ENCODE peak calls at places on chromosomes 6 and 20, in eight cellular contexts. One of them, this sample, is unnamed.

GRCh38 chr6:11374036-11375010 is 141.9 kb upstream of the NEDD9 start:
- DNase-seq in hepatocyte: no peak
- DNase-seq in aorta: no peak
- DNase-seq in breast epithelium: no peak
- DNase-seq in tibial artery: no peak
- DNase-seq in neural progenitor cell: no peak
- DNase-seq in PC-3: no peak
- DNase-seq in RWPE1: no peak
- DNase-seq in this sample: no peak

GRCh38 chr20:4151342-4151741 is 136.0 kb upstream of the RNF24 start:
- DNase-seq in hepatocyte: no peak
- DNase-seq in aorta: peak
- DNase-seq in breast epithelium: no peak
- DNase-seq in tibial artery: no peak
- DNase-seq in neural progenitor cell: no peak
- DNase-seq in PC-3: no peak
- DNase-seq in RWPE1: no peak
- DNase-seq in this sample: no peak

GRCh38 chr20:31867011-31867410 is 3.3 kb downstream of the DUSP15 start:
- DNase-seq in hepatocyte: no peak
- DNase-seq in aorta: no peak
- DNase-seq in breast epithelium: no peak
- DNase-seq in tibial artery: no peak
- DNase-seq in neural progenitor cell: no peak
- DNase-seq in PC-3: no peak
- DNase-seq in RWPE1: no peak
- DNase-seq in this sample: no peak

GRCh38 chr6:11224252-11224965 is 8.1 kb downstream of the NEDD9 start:
- DNase-seq in hepatocyte: no peak
- DNase-seq in aorta: no peak
- DNase-seq in breast epithelium: no peak
- DNase-seq in tibial artery: no peak
- DNase-seq in neural progenitor cell: no peak
- DNase-seq in PC-3: peak
- DNase-seq in RWPE1: no peak
- DNase-seq in this sample: no peak

GRCh38 chr20:1735417-1736089 is 78.0 kb upstream of the SIRPG start:
- DNase-seq in hepatocyte: no peak
- DNase-seq in aorta: peak
- DNase-seq in breast epithelium: no peak
- DNase-seq in tibial artery: no peak
- DNase-seq in neural progenitor cell: no peak
- DNase-seq in PC-3: no peak
- DNase-seq in RWPE1: no peak
- DNase-seq in this sample: no peak

GRCh38 chr20:8398289-8399051 is 266.4 kb downstream of the PLCB1 start:
- DNase-seq in hepatocyte: no peak
- DNase-seq in aorta: no peak
- DNase-seq in breast epithelium: no peak
- DNase-seq in tibial artery: no peak
- DNase-seq in neural progenitor cell: no peak
- DNase-seq in PC-3: no peak
- DNase-seq in RWPE1: no peak
- DNase-seq in this sample: no peak

GRCh38 chr6:3911614-3912336 is 62.6 kb downstream of the FAM50B start:
- DNase-seq in hepatocyte: peak
- DNase-seq in aorta: peak
- DNase-seq in breast epithelium: peak
- DNase-seq in tibial artery: peak
- DNase-seq in neural progenitor cell: no peak
- DNase-seq in PC-3: peak
- DNase-seq in RWPE1: peak
- DNase-seq in this sample: no peak

GRCh38 chr6:152571089-152571488 is 66.1 kb downstream of the SYNE1 start:
- DNase-seq in hepatocyte: no peak
- DNase-seq in aorta: no peak
- DNase-seq in breast epithelium: no peak
- DNase-seq in tibial artery: no peak
- DNase-seq in neural progenitor cell: no peak
- DNase-seq in PC-3: no peak
- DNase-seq in RWPE1: no peak
- DNase-seq in this sample: no peak

GRCh38 chr6:22227824-22228610 is 68.8 kb downstream of the PRL start:
- DNase-seq in hepatocyte: no peak
- DNase-seq in aorta: no peak
- DNase-seq in breast epithelium: no peak
- DNase-seq in tibial artery: no peak
- DNase-seq in neural progenitor cell: no peak
- DNase-seq in PC-3: no peak
- DNase-seq in RWPE1: no peak
- DNase-seq in this sample: no peak

GRCh38 chr6:96153775-96154174 is 138.0 kb downstream of the FUT9 start:
- DNase-seq in hepatocyte: no peak
- DNase-seq in aorta: no peak
- DNase-seq in breast epithelium: no peak
- DNase-seq in tibial artery: no peak
- DNase-seq in neural progenitor cell: no peak
- DNase-seq in PC-3: peak
- DNase-seq in RWPE1: no peak
- DNase-seq in this sample: no peak

GRCh38 chr6:81933648-81934047 is 181.2 kb upstream of the TENT5A start:
- DNase-seq in hepatocyte: no peak
- DNase-seq in aorta: no peak
- DNase-seq in breast epithelium: no peak
- DNase-seq in tibial artery: no peak
- DNase-seq in neural progenitor cell: no peak
- DNase-seq in PC-3: peak
- DNase-seq in RWPE1: no peak
- DNase-seq in this sample: no peak

GRCh38 chr20:36573798-36574277 is 441 bp downstream of the TGIF2 start:
- DNase-seq in hepatocyte: no peak
- DNase-seq in aorta: peak
- DNase-seq in breast epithelium: peak
- DNase-seq in tibial artery: no peak
- DNase-seq in neural progenitor cell: no peak
- DNase-seq in PC-3: no peak
- DNase-seq in RWPE1: no peak
- DNase-seq in this sample: peak

GRCh38 chr6:31462964-31463940 is 34.7 kb upstream of the MICB start:
- DNase-seq in hepatocyte: peak
- DNase-seq in aorta: peak
- DNase-seq in breast epithelium: peak
- DNase-seq in tibial artery: peak
- DNase-seq in neural progenitor cell: peak
- DNase-seq in PC-3: peak
- DNase-seq in RWPE1: peak
- DNase-seq in this sample: peak

GRCh38 chr6:163455553-163455952 is 41.0 kb downstream of the QKI start:
- DNase-seq in hepatocyte: no peak
- DNase-seq in aorta: no peak
- DNase-seq in breast epithelium: no peak
- DNase-seq in tibial artery: no peak
- DNase-seq in neural progenitor cell: no peak
- DNase-seq in PC-3: no peak
- DNase-seq in RWPE1: no peak
- DNase-seq in this sample: no peak

GRCh38 chr6:99588618-99589289 is 17.9 kb upstream of the PRDM13 start:
- DNase-seq in hepatocyte: peak
- DNase-seq in aorta: peak
- DNase-seq in breast epithelium: peak
- DNase-seq in tibial artery: peak
- DNase-seq in neural progenitor cell: peak
- DNase-seq in PC-3: peak
- DNase-seq in RWPE1: peak
- DNase-seq in this sample: peak

GRCh38 chr20:8132015-8132631 is at the start of gene PLCB1:
- DNase-seq in hepatocyte: peak
- DNase-seq in aorta: peak
- DNase-seq in breast epithelium: peak
- DNase-seq in tibial artery: peak
- DNase-seq in neural progenitor cell: peak
- DNase-seq in PC-3: peak
- DNase-seq in RWPE1: peak
- DNase-seq in this sample: peak

GRCh38 chr6:29961966-29962365 is 19.6 kb downstream of the HLA-A start:
- DNase-seq in hepatocyte: no peak
- DNase-seq in aorta: no peak
- DNase-seq in breast epithelium: no peak
- DNase-seq in tibial artery: no peak
- DNase-seq in neural progenitor cell: no peak
- DNase-seq in PC-3: no peak
- DNase-seq in RWPE1: no peak
- DNase-seq in this sample: no peak

GRCh38 chr6:53861543-53861942 is 66.7 kb downstream of the LRRC1 start:
- DNase-seq in hepatocyte: no peak
- DNase-seq in aorta: no peak
- DNase-seq in breast epithelium: no peak
- DNase-seq in tibial artery: no peak
- DNase-seq in neural progenitor cell: no peak
- DNase-seq in PC-3: peak
- DNase-seq in RWPE1: peak
- DNase-seq in this sample: no peak

GRCh38 chr6:29992792-29993191 is 50.5 kb downstream of the HLA-A start:
- DNase-seq in hepatocyte: no peak
- DNase-seq in aorta: no peak
- DNase-seq in breast epithelium: no peak
- DNase-seq in tibial artery: no peak
- DNase-seq in neural progenitor cell: no peak
- DNase-seq in PC-3: peak
- DNase-seq in RWPE1: peak
- DNase-seq in this sample: no peak

GRCh38 chr6:38427492-38428210 is 212.1 kb downstream of the BTBD9 start:
- DNase-seq in hepatocyte: no peak
- DNase-seq in aorta: no peak
- DNase-seq in breast epithelium: no peak
- DNase-seq in tibial artery: no peak
- DNase-seq in neural progenitor cell: no peak
- DNase-seq in PC-3: no peak
- DNase-seq in RWPE1: no peak
- DNase-seq in this sample: no peak

GRCh38 chr6:137432054-137432545 is 62.1 kb downstream of the OLIG3 start:
- DNase-seq in hepatocyte: no peak
- DNase-seq in aorta: no peak
- DNase-seq in breast epithelium: no peak
- DNase-seq in tibial artery: no peak
- DNase-seq in neural progenitor cell: no peak
- DNase-seq in PC-3: no peak
- DNase-seq in RWPE1: no peak
- DNase-seq in this sample: no peak

GRCh38 chr6:52284131-52284459 is 447 bp downstream of the MCM3 start:
- DNase-seq in hepatocyte: peak
- DNase-seq in aorta: no peak
- DNase-seq in breast epithelium: peak
- DNase-seq in tibial artery: no peak
- DNase-seq in neural progenitor cell: peak
- DNase-seq in PC-3: peak
- DNase-seq in RWPE1: peak
- DNase-seq in this sample: no peak

GRCh38 chr6:53770690-53771320 is 24.0 kb upstream of the LRRC1 start:
- DNase-seq in hepatocyte: peak
- DNase-seq in aorta: no peak
- DNase-seq in breast epithelium: no peak
- DNase-seq in tibial artery: no peak
- DNase-seq in neural progenitor cell: no peak
- DNase-seq in PC-3: no peak
- DNase-seq in RWPE1: peak
- DNase-seq in this sample: no peak

GRCh38 chr6:42010185-42010872 is 40.0 kb upstream of the TAF8 start:
- DNase-seq in hepatocyte: no peak
- DNase-seq in aorta: no peak
- DNase-seq in breast epithelium: no peak
- DNase-seq in tibial artery: no peak
- DNase-seq in neural progenitor cell: peak
- DNase-seq in PC-3: no peak
- DNase-seq in RWPE1: no peak
- DNase-seq in this sample: no peak

GRCh38 chr6:42012501-42013133 is 37.7 kb upstream of the TAF8 start:
- DNase-seq in hepatocyte: no peak
- DNase-seq in aorta: no peak
- DNase-seq in breast epithelium: no peak
- DNase-seq in tibial artery: no peak
- DNase-seq in neural progenitor cell: no peak
- DNase-seq in PC-3: no peak
- DNase-seq in RWPE1: no peak
- DNase-seq in this sample: no peak

GRCh38 chr6:42009844-42010184 is 40.5 kb upstream of the TAF8 start:
- DNase-seq in hepatocyte: no peak
- DNase-seq in aorta: no peak
- DNase-seq in breast epithelium: no peak
- DNase-seq in tibial artery: no peak
- DNase-seq in neural progenitor cell: no peak
- DNase-seq in PC-3: no peak
- DNase-seq in RWPE1: no peak
- DNase-seq in this sample: no peak

GRCh38 chr6:42010909-42011308 is 39.4 kb upstream of the TAF8 start:
- DNase-seq in hepatocyte: no peak
- DNase-seq in aorta: no peak
- DNase-seq in breast epithelium: no peak
- DNase-seq in tibial artery: no peak
- DNase-seq in neural progenitor cell: no peak
- DNase-seq in PC-3: no peak
- DNase-seq in RWPE1: no peak
- DNase-seq in this sample: no peak

GRCh38 chr6:42013134-42013516 is 37.2 kb upstream of the TAF8 start:
- DNase-seq in hepatocyte: no peak
- DNase-seq in aorta: no peak
- DNase-seq in breast epithelium: no peak
- DNase-seq in tibial artery: no peak
- DNase-seq in neural progenitor cell: no peak
- DNase-seq in PC-3: no peak
- DNase-seq in RWPE1: no peak
- DNase-seq in this sample: no peak
- H3K27ac ChIP-seq in hepatocyte: no peak
- H3K27ac ChIP-seq in aorta: no peak
- H3K27ac ChIP-seq in breast epithelium: no peak
- H3K27ac ChIP-seq in tibial artery: no peak
- H3K27ac ChIP-seq in neural progenitor cell: no peak
- H3K27ac ChIP-seq in PC-3: no peak
- H3K27ac ChIP-seq in RWPE1: no peak
- H3K27ac ChIP-seq in this sample: no peak

GRCh38 chr6:1625352-1625773 is 15.6 kb downstream of the FOXC1 start:
- DNase-seq in hepatocyte: no peak
- DNase-seq in aorta: no peak
- DNase-seq in breast epithelium: no peak
- DNase-seq in tibial artery: no peak
- DNase-seq in neural progenitor cell: peak
- DNase-seq in PC-3: no peak
- DNase-seq in RWPE1: no peak
- DNase-seq in this sample: no peak
- H3K27ac ChIP-seq in hepatocyte: no peak
- H3K27ac ChIP-seq in aorta: peak
- H3K27ac ChIP-seq in breast epithelium: no peak
- H3K27ac ChIP-seq in tibial artery: peak
- H3K27ac ChIP-seq in neural progenitor cell: no peak
- H3K27ac ChIP-seq in PC-3: no peak
- H3K27ac ChIP-seq in RWPE1: no peak
- H3K27ac ChIP-seq in this sample: peak

GRCh38 chr20:53831812-53832211 is 238.2 kb upstream of the ZNF217 start:
- DNase-seq in hepatocyte: no peak
- DNase-seq in aorta: no peak
- DNase-seq in breast epithelium: no peak
- DNase-seq in tibial artery: no peak
- DNase-seq in neural progenitor cell: no peak
- DNase-seq in PC-3: no peak
- DNase-seq in RWPE1: no peak
- DNase-seq in this sample: no peak
- H3K27ac ChIP-seq in hepatocyte: no peak
- H3K27ac ChIP-seq in aorta: no peak
- H3K27ac ChIP-seq in breast epithelium: no peak
- H3K27ac ChIP-seq in tibial artery: no peak
- H3K27ac ChIP-seq in neural progenitor cell: no peak
- H3K27ac ChIP-seq in PC-3: no peak
- H3K27ac ChIP-seq in RWPE1: no peak
- H3K27ac ChIP-seq in this sample: no peak

GRCh38 chr20:25035924-25036323 is 22.0 kb downstream of the ACSS1 start:
- DNase-seq in hepatocyte: no peak
- DNase-seq in aorta: no peak
- DNase-seq in breast epithelium: no peak
- DNase-seq in tibial artery: no peak
- DNase-seq in neural progenitor cell: no peak
- DNase-seq in PC-3: no peak
- DNase-seq in RWPE1: no peak
- DNase-seq in this sample: no peak
- H3K27ac ChIP-seq in hepatocyte: no peak
- H3K27ac ChIP-seq in aorta: no peak
- H3K27ac ChIP-seq in breast epithelium: no peak
- H3K27ac ChIP-seq in tibial artery: peak
- H3K27ac ChIP-seq in neural progenitor cell: no peak
- H3K27ac ChIP-seq in PC-3: no peak
- H3K27ac ChIP-seq in RWPE1: no peak
- H3K27ac ChIP-seq in this sample: peak